ENCODE peak calls at places on chromosomes 13 and 19, in ten cellular contexts. E is heart right ventricle, Z is NT2/D1, P is PC-3, Q is mucosa of descending colon, I is GM06990, J is sigmoid colon, V is astrocyte of the spinal cord, N is brain microvascular endothelial cell, A is AG04450. R is an unnamed sample.

GRCh38 chr13:29597246-29597645 is 1.8 kb upstream of the SLC7A1 start:
- DNase-seq in E (no peak), Z (no peak), P (no peak), Q (no peak), I (no peak), J (no peak), V (no peak), N (no peak), A (no peak), R (no peak)

GRCh38 chr13:98451676-98452105 is 125.2 kb downstream of the STK24 start:
- DNase-seq in E (no peak), Z (no peak), P (no peak), Q (no peak), I (no peak), J (peak), V (peak), N (peak), A (no peak), R (peak)

GRCh38 chr13:67155898-67156717 is 74.0 kb downstream of the PCDH9 start:
- DNase-seq in E (no peak), Z (no peak), P (no peak), Q (no peak), I (no peak), J (no peak), V (no peak), N (no peak), A (no peak), R (no peak)

GRCh38 chr13:28373803-28374202 is 121.1 kb downstream of the FLT1 start:
- DNase-seq in E (no peak), Z (no peak), P (no peak), Q (no peak), I (no peak), J (no peak), V (no peak), N (no peak), A (no peak), R (no peak)

GRCh38 chr13:34070006-34070405 is 252.1 kb downstream of the RFC3 start:
- DNase-seq in E (no peak), Z (no peak), P (peak), Q (no peak), I (no peak), J (no peak), V (peak), N (no peak), A (no peak), R (no peak)

GRCh38 chr13:109412232-109412935 is 374.0 kb downstream of the IRS2 start:
- DNase-seq in E (peak), Z (peak), P (peak), Q (peak), I (no peak), J (no peak), V (peak), N (peak), A (no peak), R (no peak)

GRCh38 chr19:6828698-6829633 is 56.5 kb downstream of the VAV1 start:
- DNase-seq in E (no peak), Z (peak), P (peak), Q (no peak), I (peak), J (no peak), V (no peak), N (no peak), A (no peak), R (no peak)

GRCh38 chr13:102903659-102904407 is 58.0 kb downstream of the ERCC5 start:
- DNase-seq in E (no peak), Z (no peak), P (peak), Q (no peak), I (no peak), J (no peak), V (peak), N (peak), A (no peak), R (no peak)

GRCh38 chr13:91101436-91101835 is 246.1 kb upstream of the MIR17HG start:
- DNase-seq in E (no peak), Z (no peak), P (no peak), Q (no peak), I (no peak), J (no peak), V (no peak), N (no peak), A (no peak), R (no peak)

GRCh38 chr13:107117327-107118012 is 549.5 kb upstream of the ARGLU1 start:
- DNase-seq in E (no peak), Z (no peak), P (no peak), Q (no peak), I (no peak), J (no peak), V (no peak), N (peak), A (no peak), R (no peak)

GRCh38 chr19:12995596-12996541 is 594 bp downstream of the NFIX start:
- DNase-seq in E (no peak), Z (no peak), P (no peak), Q (peak), I (no peak), J (no peak), V (no peak), N (no peak), A (no peak), R (no peak)

GRCh38 chr19:49422407-49423277 is 599 bp downstream of the PTH2 start:
- DNase-seq in E (peak), Z (no peak), P (no peak), Q (peak), I (peak), J (no peak), V (no peak), N (no peak), A (no peak), R (no peak)

GRCh38 chr13:23467048-23467931 is 33.8 kb upstream of the SACS start:
- DNase-seq in E (no peak), Z (no peak), P (no peak), Q (no peak), I (peak), J (no peak), V (no peak), N (no peak), A (no peak), R (no peak)

GRCh38 chr19:44539236-44539819 is 9.9 kb upstream of the CEACAM20 start:
- DNase-seq in E (no peak), Z (no peak), P (peak), Q (no peak), I (no peak), J (no peak), V (no peak), N (peak), A (no peak), R (no peak)

GRCh38 chr13:46614582-46614981 is 61.6 kb downstream of the LRCH1 start:
- DNase-seq in E (no peak), Z (no peak), P (no peak), Q (no peak), I (no peak), J (no peak), V (peak), N (peak), A (peak), R (peak)

GRCh38 chr13:113121928-113122420 is 625 bp upstream of the F10 start:
- DNase-seq in E (no peak), Z (no peak), P (no peak), Q (no peak), I (no peak), J (no peak), V (no peak), N (no peak), A (no peak), R (no peak)

GRCh38 chr19:3710265-3710812 is 2.2 kb downstream of the TJP3 start:
- DNase-seq in E (peak), Z (no peak), P (peak), Q (peak), I (no peak), J (peak), V (peak), N (peak), A (no peak), R (no peak)

GRCh38 chr13:74210693-74211393 is 76.6 kb upstream of the KLF12 start:
- DNase-seq in E (no peak), Z (no peak), P (peak), Q (no peak), I (no peak), J (no peak), V (peak), N (peak), A (peak), R (peak)

GRCh38 chr19:44570984-44571684 is 41.7 kb upstream of the CEACAM20 start:
- DNase-seq in E (no peak), Z (peak), P (peak), Q (no peak), I (no peak), J (no peak), V (peak), N (peak), A (peak), R (peak)

GRCh38 chr19:33778089-33778791 is 18.4 kb upstream of the KCTD15 start:
- DNase-seq in E (peak), Z (no peak), P (peak), Q (peak), I (peak), J (peak), V (peak), N (peak), A (no peak), R (no peak)

GRCh38 chr19:16153582-16154336 is 10.3 kb downstream of the HSH2D start:
- DNase-seq in E (no peak), Z (no peak), P (peak), Q (no peak), I (no peak), J (no peak), V (no peak), N (no peak), A (no peak), R (no peak)

GRCh38 chr13:108226184-108226583 is 8.0 kb downstream of the ABHD13 start:
- DNase-seq in E (no peak), Z (no peak), P (no peak), Q (no peak), I (no peak), J (no peak), V (no peak), N (no peak), A (no peak), R (no peak)

GRCh38 chr13:45422731-45423130 is 4.6 kb upstream of the SLC25A30 start:
- DNase-seq in E (no peak), Z (no peak), P (no peak), Q (no peak), I (no peak), J (no peak), V (no peak), N (no peak), A (no peak), R (no peak)

GRCh38 chr13:72453161-72453560 is 274.3 kb downstream of the MZT1 start:
- DNase-seq in E (no peak), Z (no peak), P (no peak), Q (no peak), I (no peak), J (no peak), V (no peak), N (no peak), A (no peak), R (no peak)

GRCh38 chr13:71034018-71034417 is 833.0 kb downstream of the DACH1 start:
- DNase-seq in E (no peak), Z (no peak), P (no peak), Q (no peak), I (no peak), J (no peak), V (no peak), N (no peak), A (no peak), R (no peak)

GRCh38 chr13:44516771-44517170 is 59.4 kb downstream of the TSC22D1 start:
- DNase-seq in E (no peak), Z (no peak), P (peak), Q (no peak), I (no peak), J (no peak), V (peak), N (no peak), A (no peak), R (no peak)

GRCh38 chr19:5170329-5170745 is 170.3 kb downstream of the PTPRS start:
- DNase-seq in E (no peak), Z (no peak), P (no peak), Q (peak), I (peak), J (no peak), V (no peak), N (no peak), A (no peak), R (no peak)

GRCh38 chr19:55315956-55316525 is 9.1 kb downstream of the TMEM150B start:
- DNase-seq in E (no peak), Z (no peak), P (no peak), Q (no peak), I (no peak), J (no peak), V (no peak), N (no peak), A (no peak), R (no peak)

GRCh38 chr19:58558066-58558622 is at the start of gene UBE2M:
- DNase-seq in E (peak), Z (no peak), P (no peak), Q (peak), I (no peak), J (peak), V (peak), N (no peak), A (no peak), R (no peak)

GRCh38 chr13:108060111-108060510 is 155.2 kb downstream of the LIG4 start:
- DNase-seq in E (no peak), Z (peak), P (no peak), Q (no peak), I (no peak), J (no peak), V (no peak), N (no peak), A (no peak), R (no peak)

GRCh38 chr13:24500977-24501376 is 11.6 kb downstream of the PARP4 start:
- DNase-seq in E (no peak), Z (no peak), P (peak), Q (no peak), I (no peak), J (no peak), V (peak), N (peak), A (no peak), R (peak)

DNA sequence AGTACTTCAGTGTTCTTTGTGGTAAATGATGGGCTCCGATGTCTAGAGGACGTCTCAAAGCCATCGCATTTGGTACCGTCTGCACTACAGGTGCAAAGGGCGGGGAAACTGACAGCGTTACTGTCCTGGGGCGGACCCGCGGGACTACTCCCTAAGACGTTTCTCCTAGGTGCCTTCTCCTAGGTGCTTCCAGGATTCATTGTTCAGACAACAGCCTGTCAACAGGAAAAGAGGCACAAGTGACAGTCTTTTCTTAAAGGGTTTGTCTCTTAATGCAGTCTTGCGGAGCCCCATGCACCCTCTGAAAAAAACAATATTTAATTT is 1.4 kb downstream of the SERTM1 start:
- DNase-seq in E (no peak), Z (no peak), P (no peak), Q (no peak), I (no peak), J (no peak), V (no peak), N (no peak), A (no peak), R (no peak)
- H3K4me3 ChIP-seq in E (no peak), Z (no peak), P (no peak), Q (no peak), I (no peak), J (no peak), V (no peak), N (no peak), A (no peak), R (no peak)

GRCh38 chr13:30739646-30740642 is 4.6 kb downstream of the ALOX5AP start:
- DNase-seq in E (no peak), Z (no peak), P (peak), Q (no peak), I (peak), J (no peak), V (peak), N (peak), A (peak), R (peak)
- H3K4me3 ChIP-seq in E (no peak), Z (no peak), P (peak), Q (no peak), I (peak), J (no peak), V (no peak), N (no peak), A (peak), R (no peak)

DNA sequence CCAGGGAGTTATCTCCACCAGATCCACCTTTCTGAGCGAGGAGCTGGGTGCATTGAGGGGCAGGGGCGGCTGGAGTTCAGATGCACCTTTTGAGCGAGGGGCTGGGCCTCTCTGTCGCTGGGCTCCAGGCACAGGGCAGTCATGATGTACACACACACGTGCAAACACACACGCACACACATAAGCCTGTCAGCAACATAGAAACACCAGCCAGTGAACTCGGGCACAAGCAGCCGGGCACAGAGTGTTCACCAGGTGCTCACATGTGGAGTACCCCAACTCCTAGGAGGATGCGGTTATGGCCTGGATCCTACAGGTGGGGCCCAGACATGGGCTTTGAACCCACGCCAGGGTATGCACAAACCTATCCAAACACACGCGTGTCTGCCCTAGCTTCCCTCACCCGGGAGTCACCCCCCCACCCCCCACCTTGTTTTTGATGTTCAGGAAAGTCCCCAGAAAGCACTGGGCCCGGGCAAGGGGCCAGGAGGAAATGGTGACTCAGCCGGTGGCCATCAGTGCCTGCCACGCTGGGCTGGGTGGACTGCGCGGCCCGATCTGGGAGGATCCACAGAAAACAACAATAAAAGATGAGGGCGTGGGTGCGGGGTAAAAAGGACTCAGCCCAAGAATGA is 13.3 kb downstream of the ARRDC2 start:
- DNase-seq in E (peak), Z (no peak), P (peak), Q (peak), I (peak), J (peak), V (peak), N (peak), A (no peak), R (peak)
- H3K4me3 ChIP-seq in E (no peak), Z (peak), P (no peak), Q (no peak), I (peak), J (no peak), V (no peak), N (no peak), A (no peak), R (no peak)

GRCh38 chr19:43354305-43354627 is 780 bp downstream of the CD177 start:
- DNase-seq in E (no peak), Z (no peak), P (no peak), Q (peak), I (no peak), J (peak), V (no peak), N (no peak), A (no peak), R (no peak)
- H3K4me3 ChIP-seq in E (no peak), Z (peak), P (no peak), Q (no peak), I (no peak), J (no peak), V (no peak), N (no peak), A (no peak), R (no peak)

DNA sequence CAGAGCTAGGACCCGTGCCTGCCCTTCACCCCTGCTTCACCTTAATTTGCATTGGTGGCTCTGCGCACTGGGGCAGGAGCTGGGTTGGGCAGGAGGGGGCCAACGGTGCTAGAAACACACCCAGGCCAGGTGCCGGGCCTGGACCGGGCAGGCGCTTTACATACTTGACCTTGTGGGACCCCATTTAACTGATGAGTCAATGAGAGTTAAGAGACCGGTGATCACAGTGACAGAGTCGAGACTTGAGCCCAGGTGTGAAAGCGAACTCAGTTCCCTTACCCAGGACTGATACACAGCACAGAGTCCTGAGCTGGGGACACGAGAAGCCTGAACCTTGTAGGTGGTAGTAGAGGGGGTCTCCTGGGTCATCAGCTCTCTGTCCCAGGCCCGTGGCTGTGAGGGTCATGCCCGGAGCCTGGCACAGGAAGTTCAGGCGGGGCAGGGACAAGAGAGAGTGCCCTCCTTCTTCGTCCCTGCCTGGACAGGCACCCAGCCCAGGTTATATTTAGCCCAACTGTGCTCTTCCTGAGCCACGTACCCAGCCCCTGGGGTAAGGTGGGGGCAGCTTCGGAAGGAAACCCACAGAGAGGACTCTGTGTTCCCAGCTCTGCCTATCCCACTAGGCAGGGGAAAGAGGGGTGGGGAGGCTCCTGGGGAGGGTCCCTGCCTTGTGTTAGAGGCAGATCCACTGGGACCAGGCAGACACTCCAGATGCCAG is 1.9 kb downstream of the PRX start:
- DNase-seq in E (peak), Z (no peak), P (no peak), Q (no peak), I (peak), J (no peak), V (no peak), N (no peak), A (no peak), R (no peak)
- H3K4me3 ChIP-seq in E (no peak), Z (no peak), P (no peak), Q (no peak), I (no peak), J (no peak), V (no peak), N (no peak), A (no peak), R (no peak)

GRCh38 chr13:42855416-42855815 is 74.0 kb downstream of the FAM216B start:
- DNase-seq in E (no peak), Z (no peak), P (no peak), Q (no peak), I (no peak), J (no peak), V (no peak), N (no peak), A (no peak), R (no peak)
- H3K4me3 ChIP-seq in E (no peak), Z (no peak), P (no peak), Q (no peak), I (no peak), J (no peak), V (no peak), N (no peak), A (no peak), R (no peak)

GRCh38 chr19:21110183-21110582 is 28.2 kb downstream of the ZNF714 start:
- DNase-seq in E (no peak), Z (no peak), P (no peak), Q (no peak), I (no peak), J (no peak), V (no peak), N (no peak), A (no peak), R (no peak)

DNA sequence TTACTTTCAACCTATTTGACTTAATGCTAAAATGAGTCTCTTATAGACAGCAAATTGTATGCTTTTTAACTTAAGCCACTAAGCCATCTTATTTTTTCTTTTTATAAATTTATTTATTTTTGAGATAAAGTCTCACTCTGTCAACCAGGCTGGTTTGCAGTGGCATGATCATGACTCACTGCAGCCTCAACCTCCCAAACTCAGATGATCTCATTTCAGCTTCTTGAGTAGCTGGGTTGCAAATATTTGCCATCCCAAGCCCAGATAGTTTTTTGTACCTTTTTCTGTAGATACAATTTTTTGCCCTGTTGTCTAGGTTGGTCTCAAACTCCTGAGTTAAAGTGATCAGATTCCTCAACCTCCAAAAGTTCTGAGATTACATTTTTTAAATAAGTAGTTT is 27.1 kb downstream of the ZNF714 start:
- DNase-seq in E (no peak), Z (no peak), P (no peak), Q (no peak), I (no peak), J (no peak), V (peak), N (peak), A (no peak), R (no peak)
- H3K4me3 ChIP-seq in E (no peak), Z (no peak), P (no peak), Q (no peak), I (no peak), J (no peak), V (no peak), N (no peak), A (no peak), R (no peak)

GRCh38 chr19:45616709-45617027 is 14.7 kb upstream of the GPR4 start:
- DNase-seq in E (no peak), Z (no peak), P (no peak), Q (no peak), I (no peak), J (no peak), V (no peak), N (no peak), A (no peak), R (no peak)

GRCh38 chr19:45613926-45614725 is 12.1 kb upstream of the GPR4 start:
- DNase-seq in E (no peak), Z (no peak), P (peak), Q (peak), I (peak), J (no peak), V (peak), N (peak), A (peak), R (peak)

GRCh38 chr19:45621389-45621788 is 17.8 kb downstream of the EML2 start:
- DNase-seq in E (no peak), Z (no peak), P (no peak), Q (no peak), I (no peak), J (no peak), V (no peak), N (no peak), A (no peak), R (no peak)

GRCh38 chr19:45621976-45622503 is 17.2 kb downstream of the EML2 start:
- DNase-seq in E (no peak), Z (no peak), P (no peak), Q (no peak), I (no peak), J (no peak), V (no peak), N (no peak), A (no peak), R (no peak)

GRCh38 chr19:45615795-45616708 is 14.0 kb upstream of the GPR4 start:
- DNase-seq in E (peak), Z (peak), P (peak), Q (peak), I (peak), J (peak), V (peak), N (peak), A (peak), R (peak)
- H3K4me3 ChIP-seq in E (peak), Z (peak), P (no peak), Q (no peak), I (no peak), J (no peak), V (peak), N (peak), A (no peak), R (no peak)

R was measured in skeletal muscle cell.